ENCODE peak calls at places on chromosomes 13 and 19, in ten cellular contexts. One of them, this sample, is unnamed.

GRCh38 chr13:44210525-44210924 is 163.1 kb upstream of the SERP2 start:
- DNase-seq in stimulated activated naive CD4-positive, alpha-beta T cell treated with Interleukin-2 at 50 U/mL for 16 hours: no peak
- DNase-seq in stimulated activated naive CD8-positive, alpha-beta T cell treated with anti-CD3 and anti-CD28 coated beads, Interleukin-15, Interleukin-2, amounts not matched to agents 100 U/mL and 50 U/mL, for 24 hours: no peak
- DNase-seq in stimulated activated CD8-positive, alpha-beta memory T cell treated with anti-CD3 and anti-CD28 coated beads, Interleukin-15, amount 100 ng/mL, for 48 hours: no peak
- DNase-seq in HEK293T: no peak
- DNase-seq in Daoy: no peak
- DNase-seq in colonic mucosa: no peak
- DNase-seq in activated CD4-positive, alpha-beta T cell treated with anti-CD3 and anti-CD28 coated beads for 24 hours: no peak
- DNase-seq in C1 segment of cervical spinal cord: no peak
- DNase-seq in Right ventricle myocardium superior: no peak
- DNase-seq in this sample: peak

GRCh38 chr13:66926200-66926850 is 303.8 kb downstream of the PCDH9 start:
- DNase-seq in stimulated activated naive CD4-positive, alpha-beta T cell treated with Interleukin-2 at 50 U/mL for 16 hours: no peak
- DNase-seq in stimulated activated naive CD8-positive, alpha-beta T cell treated with anti-CD3 and anti-CD28 coated beads, Interleukin-15, Interleukin-2, amounts not matched to agents 100 U/mL and 50 U/mL, for 24 hours: no peak
- DNase-seq in stimulated activated CD8-positive, alpha-beta memory T cell treated with anti-CD3 and anti-CD28 coated beads, Interleukin-15, amount 100 ng/mL, for 48 hours: no peak
- DNase-seq in HEK293T: no peak
- DNase-seq in Daoy: no peak
- DNase-seq in colonic mucosa: no peak
- DNase-seq in activated CD4-positive, alpha-beta T cell treated with anti-CD3 and anti-CD28 coated beads for 24 hours: no peak
- DNase-seq in C1 segment of cervical spinal cord: no peak
- DNase-seq in Right ventricle myocardium superior: no peak
- DNase-seq in this sample: no peak

GRCh38 chr13:79108914-79109643 is 297.0 kb downstream of the RBM26 start:
- DNase-seq in stimulated activated naive CD4-positive, alpha-beta T cell treated with Interleukin-2 at 50 U/mL for 16 hours: no peak
- DNase-seq in stimulated activated naive CD8-positive, alpha-beta T cell treated with anti-CD3 and anti-CD28 coated beads, Interleukin-15, Interleukin-2, amounts not matched to agents 100 U/mL and 50 U/mL, for 24 hours: no peak
- DNase-seq in stimulated activated CD8-positive, alpha-beta memory T cell treated with anti-CD3 and anti-CD28 coated beads, Interleukin-15, amount 100 ng/mL, for 48 hours: no peak
- DNase-seq in HEK293T: no peak
- DNase-seq in Daoy: no peak
- DNase-seq in colonic mucosa: no peak
- DNase-seq in activated CD4-positive, alpha-beta T cell treated with anti-CD3 and anti-CD28 coated beads for 24 hours: no peak
- DNase-seq in C1 segment of cervical spinal cord: no peak
- DNase-seq in Right ventricle myocardium superior: no peak
- DNase-seq in this sample: no peak

GRCh38 chr13:43663474-43664090 is 123.2 kb downstream of the ENOX1 start:
- DNase-seq in stimulated activated naive CD4-positive, alpha-beta T cell treated with Interleukin-2 at 50 U/mL for 16 hours: no peak
- DNase-seq in stimulated activated naive CD8-positive, alpha-beta T cell treated with anti-CD3 and anti-CD28 coated beads, Interleukin-15, Interleukin-2, amounts not matched to agents 100 U/mL and 50 U/mL, for 24 hours: no peak
- DNase-seq in stimulated activated CD8-positive, alpha-beta memory T cell treated with anti-CD3 and anti-CD28 coated beads, Interleukin-15, amount 100 ng/mL, for 48 hours: no peak
- DNase-seq in HEK293T: no peak
- DNase-seq in Daoy: no peak
- DNase-seq in colonic mucosa: no peak
- DNase-seq in activated CD4-positive, alpha-beta T cell treated with anti-CD3 and anti-CD28 coated beads for 24 hours: no peak
- DNase-seq in C1 segment of cervical spinal cord: no peak
- DNase-seq in Right ventricle myocardium superior: no peak
- DNase-seq in this sample: no peak

GRCh38 chr13:59126474-59126873 is 1037.3 kb downstream of the DIAPH3 start:
- DNase-seq in stimulated activated naive CD4-positive, alpha-beta T cell treated with Interleukin-2 at 50 U/mL for 16 hours: no peak
- DNase-seq in stimulated activated naive CD8-positive, alpha-beta T cell treated with anti-CD3 and anti-CD28 coated beads, Interleukin-15, Interleukin-2, amounts not matched to agents 100 U/mL and 50 U/mL, for 24 hours: no peak
- DNase-seq in stimulated activated CD8-positive, alpha-beta memory T cell treated with anti-CD3 and anti-CD28 coated beads, Interleukin-15, amount 100 ng/mL, for 48 hours: no peak
- DNase-seq in HEK293T: no peak
- DNase-seq in Daoy: no peak
- DNase-seq in colonic mucosa: no peak
- DNase-seq in activated CD4-positive, alpha-beta T cell treated with anti-CD3 and anti-CD28 coated beads for 24 hours: no peak
- DNase-seq in C1 segment of cervical spinal cord: no peak
- DNase-seq in Right ventricle myocardium superior: no peak
- DNase-seq in this sample: no peak

GRCh38 chr13:87975035-87975434 is 303.9 kb downstream of the SLITRK5 start:
- DNase-seq in stimulated activated naive CD4-positive, alpha-beta T cell treated with Interleukin-2 at 50 U/mL for 16 hours: no peak
- DNase-seq in stimulated activated naive CD8-positive, alpha-beta T cell treated with anti-CD3 and anti-CD28 coated beads, Interleukin-15, Interleukin-2, amounts not matched to agents 100 U/mL and 50 U/mL, for 24 hours: no peak
- DNase-seq in stimulated activated CD8-positive, alpha-beta memory T cell treated with anti-CD3 and anti-CD28 coated beads, Interleukin-15, amount 100 ng/mL, for 48 hours: no peak
- DNase-seq in HEK293T: no peak
- DNase-seq in Daoy: no peak
- DNase-seq in colonic mucosa: no peak
- DNase-seq in activated CD4-positive, alpha-beta T cell treated with anti-CD3 and anti-CD28 coated beads for 24 hours: no peak
- DNase-seq in C1 segment of cervical spinal cord: no peak
- DNase-seq in Right ventricle myocardium superior: no peak
- DNase-seq in this sample: no peak

GRCh38 chr13:96994030-96994848 is at the start of gene OXGR1:
- DNase-seq in stimulated activated naive CD4-positive, alpha-beta T cell treated with Interleukin-2 at 50 U/mL for 16 hours: no peak
- DNase-seq in stimulated activated naive CD8-positive, alpha-beta T cell treated with anti-CD3 and anti-CD28 coated beads, Interleukin-15, Interleukin-2, amounts not matched to agents 100 U/mL and 50 U/mL, for 24 hours: no peak
- DNase-seq in stimulated activated CD8-positive, alpha-beta memory T cell treated with anti-CD3 and anti-CD28 coated beads, Interleukin-15, amount 100 ng/mL, for 48 hours: no peak
- DNase-seq in HEK293T: peak
- DNase-seq in Daoy: peak
- DNase-seq in colonic mucosa: peak
- DNase-seq in activated CD4-positive, alpha-beta T cell treated with anti-CD3 and anti-CD28 coated beads for 24 hours: no peak
- DNase-seq in C1 segment of cervical spinal cord: peak
- DNase-seq in Right ventricle myocardium superior: no peak
- DNase-seq in this sample: no peak

GRCh38 chr13:32951580-32951979 is 64.6 kb upstream of the KL start:
- DNase-seq in stimulated activated naive CD4-positive, alpha-beta T cell treated with Interleukin-2 at 50 U/mL for 16 hours: no peak
- DNase-seq in stimulated activated naive CD8-positive, alpha-beta T cell treated with anti-CD3 and anti-CD28 coated beads, Interleukin-15, Interleukin-2, amounts not matched to agents 100 U/mL and 50 U/mL, for 24 hours: no peak
- DNase-seq in stimulated activated CD8-positive, alpha-beta memory T cell treated with anti-CD3 and anti-CD28 coated beads, Interleukin-15, amount 100 ng/mL, for 48 hours: no peak
- DNase-seq in HEK293T: no peak
- DNase-seq in Daoy: no peak
- DNase-seq in colonic mucosa: no peak
- DNase-seq in activated CD4-positive, alpha-beta T cell treated with anti-CD3 and anti-CD28 coated beads for 24 hours: no peak
- DNase-seq in C1 segment of cervical spinal cord: no peak
- DNase-seq in Right ventricle myocardium superior: no peak
- DNase-seq in this sample: no peak

GRCh38 chr19:1130801-1131717 is 27.3 kb downstream of the GPX4 start:
- DNase-seq in stimulated activated naive CD4-positive, alpha-beta T cell treated with Interleukin-2 at 50 U/mL for 16 hours: peak
- DNase-seq in stimulated activated naive CD8-positive, alpha-beta T cell treated with anti-CD3 and anti-CD28 coated beads, Interleukin-15, Interleukin-2, amounts not matched to agents 100 U/mL and 50 U/mL, for 24 hours: peak
- DNase-seq in stimulated activated CD8-positive, alpha-beta memory T cell treated with anti-CD3 and anti-CD28 coated beads, Interleukin-15, amount 100 ng/mL, for 48 hours: no peak
- DNase-seq in HEK293T: no peak
- DNase-seq in Daoy: no peak
- DNase-seq in colonic mucosa: no peak
- DNase-seq in activated CD4-positive, alpha-beta T cell treated with anti-CD3 and anti-CD28 coated beads for 24 hours: no peak
- DNase-seq in C1 segment of cervical spinal cord: peak
- DNase-seq in Right ventricle myocardium superior: no peak
- DNase-seq in this sample: no peak

GRCh38 chr13:39835253-39835652 is 179.8 kb downstream of the COG6 start:
- DNase-seq in stimulated activated naive CD4-positive, alpha-beta T cell treated with Interleukin-2 at 50 U/mL for 16 hours: no peak
- DNase-seq in stimulated activated naive CD8-positive, alpha-beta T cell treated with anti-CD3 and anti-CD28 coated beads, Interleukin-15, Interleukin-2, amounts not matched to agents 100 U/mL and 50 U/mL, for 24 hours: no peak
- DNase-seq in stimulated activated CD8-positive, alpha-beta memory T cell treated with anti-CD3 and anti-CD28 coated beads, Interleukin-15, amount 100 ng/mL, for 48 hours: no peak
- DNase-seq in HEK293T: peak
- DNase-seq in Daoy: peak
- DNase-seq in colonic mucosa: no peak
- DNase-seq in activated CD4-positive, alpha-beta T cell treated with anti-CD3 and anti-CD28 coated beads for 24 hours: no peak
- DNase-seq in C1 segment of cervical spinal cord: no peak
- DNase-seq in Right ventricle myocardium superior: no peak
- DNase-seq in this sample: no peak

GRCh38 chr19:9936151-9937000 is at the start of gene OLFM2:
- DNase-seq in stimulated activated naive CD4-positive, alpha-beta T cell treated with Interleukin-2 at 50 U/mL for 16 hours: peak
- DNase-seq in stimulated activated naive CD8-positive, alpha-beta T cell treated with anti-CD3 and anti-CD28 coated beads, Interleukin-15, Interleukin-2, amounts not matched to agents 100 U/mL and 50 U/mL, for 24 hours: peak
- DNase-seq in stimulated activated CD8-positive, alpha-beta memory T cell treated with anti-CD3 and anti-CD28 coated beads, Interleukin-15, amount 100 ng/mL, for 48 hours: no peak
- DNase-seq in HEK293T: peak
- DNase-seq in Daoy: peak
- DNase-seq in colonic mucosa: no peak
- DNase-seq in activated CD4-positive, alpha-beta T cell treated with anti-CD3 and anti-CD28 coated beads for 24 hours: peak
- DNase-seq in C1 segment of cervical spinal cord: no peak
- DNase-seq in Right ventricle myocardium superior: peak
- DNase-seq in this sample: no peak

GRCh38 chr13:60230593-60230992 is 66.9 kb upstream of the DIAPH3 start:
- DNase-seq in stimulated activated naive CD4-positive, alpha-beta T cell treated with Interleukin-2 at 50 U/mL for 16 hours: no peak
- DNase-seq in stimulated activated naive CD8-positive, alpha-beta T cell treated with anti-CD3 and anti-CD28 coated beads, Interleukin-15, Interleukin-2, amounts not matched to agents 100 U/mL and 50 U/mL, for 24 hours: no peak
- DNase-seq in stimulated activated CD8-positive, alpha-beta memory T cell treated with anti-CD3 and anti-CD28 coated beads, Interleukin-15, amount 100 ng/mL, for 48 hours: no peak
- DNase-seq in HEK293T: no peak
- DNase-seq in Daoy: peak
- DNase-seq in colonic mucosa: no peak
- DNase-seq in activated CD4-positive, alpha-beta T cell treated with anti-CD3 and anti-CD28 coated beads for 24 hours: no peak
- DNase-seq in C1 segment of cervical spinal cord: no peak
- DNase-seq in Right ventricle myocardium superior: no peak
- DNase-seq in this sample: no peak

GRCh38 chr19:41934849-41935374 is 6.7 kb upstream of the ERFL start:
- DNase-seq in stimulated activated naive CD4-positive, alpha-beta T cell treated with Interleukin-2 at 50 U/mL for 16 hours: peak
- DNase-seq in stimulated activated naive CD8-positive, alpha-beta T cell treated with anti-CD3 and anti-CD28 coated beads, Interleukin-15, Interleukin-2, amounts not matched to agents 100 U/mL and 50 U/mL, for 24 hours: peak
- DNase-seq in stimulated activated CD8-positive, alpha-beta memory T cell treated with anti-CD3 and anti-CD28 coated beads, Interleukin-15, amount 100 ng/mL, for 48 hours: no peak
- DNase-seq in HEK293T: peak
- DNase-seq in Daoy: peak
- DNase-seq in colonic mucosa: peak
- DNase-seq in activated CD4-positive, alpha-beta T cell treated with anti-CD3 and anti-CD28 coated beads for 24 hours: peak
- DNase-seq in C1 segment of cervical spinal cord: peak
- DNase-seq in Right ventricle myocardium superior: peak
- DNase-seq in this sample: peak

GRCh38 chr19:18961767-18962423 is 20.9 kb upstream of the HOMER3 start:
- DNase-seq in stimulated activated naive CD4-positive, alpha-beta T cell treated with Interleukin-2 at 50 U/mL for 16 hours: no peak
- DNase-seq in stimulated activated naive CD8-positive, alpha-beta T cell treated with anti-CD3 and anti-CD28 coated beads, Interleukin-15, Interleukin-2, amounts not matched to agents 100 U/mL and 50 U/mL, for 24 hours: no peak
- DNase-seq in stimulated activated CD8-positive, alpha-beta memory T cell treated with anti-CD3 and anti-CD28 coated beads, Interleukin-15, amount 100 ng/mL, for 48 hours: no peak
- DNase-seq in HEK293T: no peak
- DNase-seq in Daoy: no peak
- DNase-seq in colonic mucosa: no peak
- DNase-seq in activated CD4-positive, alpha-beta T cell treated with anti-CD3 and anti-CD28 coated beads for 24 hours: no peak
- DNase-seq in C1 segment of cervical spinal cord: no peak
- DNase-seq in Right ventricle myocardium superior: no peak
- DNase-seq in this sample: no peak

GRCh38 chr13:109135018-109135417 is 505.6 kb downstream of the MYO16 start:
- DNase-seq in stimulated activated naive CD4-positive, alpha-beta T cell treated with Interleukin-2 at 50 U/mL for 16 hours: no peak
- DNase-seq in stimulated activated naive CD8-positive, alpha-beta T cell treated with anti-CD3 and anti-CD28 coated beads, Interleukin-15, Interleukin-2, amounts not matched to agents 100 U/mL and 50 U/mL, for 24 hours: no peak
- DNase-seq in stimulated activated CD8-positive, alpha-beta memory T cell treated with anti-CD3 and anti-CD28 coated beads, Interleukin-15, amount 100 ng/mL, for 48 hours: no peak
- DNase-seq in HEK293T: no peak
- DNase-seq in Daoy: no peak
- DNase-seq in colonic mucosa: no peak
- DNase-seq in activated CD4-positive, alpha-beta T cell treated with anti-CD3 and anti-CD28 coated beads for 24 hours: no peak
- DNase-seq in C1 segment of cervical spinal cord: no peak
- DNase-seq in Right ventricle myocardium superior: no peak
- DNase-seq in this sample: no peak

GRCh38 chr19:38079926-38080380 is 144.1 kb downstream of the DPF1 start:
- DNase-seq in stimulated activated naive CD4-positive, alpha-beta T cell treated with Interleukin-2 at 50 U/mL for 16 hours: no peak
- DNase-seq in stimulated activated naive CD8-positive, alpha-beta T cell treated with anti-CD3 and anti-CD28 coated beads, Interleukin-15, Interleukin-2, amounts not matched to agents 100 U/mL and 50 U/mL, for 24 hours: peak
- DNase-seq in stimulated activated CD8-positive, alpha-beta memory T cell treated with anti-CD3 and anti-CD28 coated beads, Interleukin-15, amount 100 ng/mL, for 48 hours: no peak
- DNase-seq in HEK293T: no peak
- DNase-seq in Daoy: peak
- DNase-seq in colonic mucosa: no peak
- DNase-seq in activated CD4-positive, alpha-beta T cell treated with anti-CD3 and anti-CD28 coated beads for 24 hours: no peak
- DNase-seq in C1 segment of cervical spinal cord: no peak
- DNase-seq in Right ventricle myocardium superior: no peak
- DNase-seq in this sample: peak

GRCh38 chr13:34409496-34410163 is 532.4 kb upstream of the NBEA start:
- DNase-seq in stimulated activated naive CD4-positive, alpha-beta T cell treated with Interleukin-2 at 50 U/mL for 16 hours: no peak
- DNase-seq in stimulated activated naive CD8-positive, alpha-beta T cell treated with anti-CD3 and anti-CD28 coated beads, Interleukin-15, Interleukin-2, amounts not matched to agents 100 U/mL and 50 U/mL, for 24 hours: no peak
- DNase-seq in stimulated activated CD8-positive, alpha-beta memory T cell treated with anti-CD3 and anti-CD28 coated beads, Interleukin-15, amount 100 ng/mL, for 48 hours: no peak
- DNase-seq in HEK293T: no peak
- DNase-seq in Daoy: no peak
- DNase-seq in colonic mucosa: no peak
- DNase-seq in activated CD4-positive, alpha-beta T cell treated with anti-CD3 and anti-CD28 coated beads for 24 hours: no peak
- DNase-seq in C1 segment of cervical spinal cord: no peak
- DNase-seq in Right ventricle myocardium superior: no peak
- DNase-seq in this sample: no peak

GRCh38 chr19:2582984-2583956 is 107.3 kb downstream of the GADD45B start:
- DNase-seq in stimulated activated naive CD4-positive, alpha-beta T cell treated with Interleukin-2 at 50 U/mL for 16 hours: no peak
- DNase-seq in stimulated activated naive CD8-positive, alpha-beta T cell treated with anti-CD3 and anti-CD28 coated beads, Interleukin-15, Interleukin-2, amounts not matched to agents 100 U/mL and 50 U/mL, for 24 hours: no peak
- DNase-seq in stimulated activated CD8-positive, alpha-beta memory T cell treated with anti-CD3 and anti-CD28 coated beads, Interleukin-15, amount 100 ng/mL, for 48 hours: no peak
- DNase-seq in HEK293T: no peak
- DNase-seq in Daoy: no peak
- DNase-seq in colonic mucosa: no peak
- DNase-seq in activated CD4-positive, alpha-beta T cell treated with anti-CD3 and anti-CD28 coated beads for 24 hours: no peak
- DNase-seq in C1 segment of cervical spinal cord: no peak
- DNase-seq in Right ventricle myocardium superior: no peak
- DNase-seq in this sample: no peak

GRCh38 chr13:45827318-45827717 is 24.2 kb downstream of the SIAH3 start:
- DNase-seq in stimulated activated naive CD4-positive, alpha-beta T cell treated with Interleukin-2 at 50 U/mL for 16 hours: no peak
- DNase-seq in stimulated activated naive CD8-positive, alpha-beta T cell treated with anti-CD3 and anti-CD28 coated beads, Interleukin-15, Interleukin-2, amounts not matched to agents 100 U/mL and 50 U/mL, for 24 hours: no peak
- DNase-seq in stimulated activated CD8-positive, alpha-beta memory T cell treated with anti-CD3 and anti-CD28 coated beads, Interleukin-15, amount 100 ng/mL, for 48 hours: no peak
- DNase-seq in HEK293T: no peak
- DNase-seq in Daoy: no peak
- DNase-seq in colonic mucosa: no peak
- DNase-seq in activated CD4-positive, alpha-beta T cell treated with anti-CD3 and anti-CD28 coated beads for 24 hours: no peak
- DNase-seq in C1 segment of cervical spinal cord: no peak
- DNase-seq in Right ventricle myocardium superior: peak
- DNase-seq in this sample: no peak